ENCODE peak calls at places on chromosomes 12 and 14, in eight cellular contexts. U is retinal pigment epithelial cell, L is lower lobe of right lung, E is heart right ventricle, R is fibroblast of the aortic adventitia, C is epithelial cell of esophagus, H is SK-N-SH, W is osteoblast. Q is an unnamed sample.

GRCh38 chr14:26173581-26173980 is 424.3 kb downstream of the NOVA1 start:
- DNase-seq in L (no peak), C (peak), W (no peak), E (no peak), H (no peak), R (no peak), U (no peak), Q (peak)

GRCh38 chr14:68891851-68892660 is 87.0 kb downstream of the ACTN1 start:
- DNase-seq in W (peak), H (no peak), L (no peak), R (peak), C (peak), U (no peak), E (no peak), Q (peak)

GRCh38 chr12:88142610-88142991 is 494 bp downstream of the TMTC3 start:
- DNase-seq in C (peak), R (no peak), E (peak), H (no peak), L (peak), W (no peak), U (no peak), Q (no peak)

GRCh38 chr12:13181375-13182070 is 15.0 kb upstream of the EMP1 start:
- DNase-seq in U (no peak), C (no peak), W (no peak), H (no peak), E (no peak), R (no peak), L (no peak), Q (no peak)

GRCh38 chr14:23376477-23377200 is at the start of gene CMTM5:
- DNase-seq in C (no peak), E (peak), R (no peak), W (peak), L (no peak), H (no peak), U (no peak), Q (no peak)

GRCh38 chr12:76450690-76451089 is 102.5 kb upstream of the BBS10 start:
- DNase-seq in L (no peak), C (peak), H (no peak), R (peak), U (peak), W (peak), E (no peak), Q (peak)

GRCh38 chr12:118035194-118036041 is 18.9 kb downstream of the RFC5 start:
- DNase-seq in W (no peak), H (peak), E (no peak), C (peak), L (no peak), U (no peak), R (peak), Q (no peak)

GRCh38 chr12:69397978-69398377 is 38.4 kb downstream of the YEATS4 start:
- DNase-seq in W (peak), C (no peak), U (no peak), L (no peak), H (no peak), E (no peak), R (peak), Q (peak)

GRCh38 chr12:43903686-43904085 is 67.8 kb downstream of the TMEM117 start:
- DNase-seq in H (no peak), U (no peak), L (no peak), W (no peak), E (no peak), C (no peak), R (no peak), Q (no peak)

GRCh38 chr12:113877608-113878007 is 88.5 kb downstream of the RBM19 start:
- DNase-seq in E (no peak), H (no peak), C (no peak), W (no peak), U (no peak), L (no peak), R (no peak), Q (no peak)

GRCh38 chr14:72590577-72590976 is 303.3 kb downstream of the DPF3 start:
- DNase-seq in W (no peak), R (no peak), C (no peak), L (no peak), H (no peak), U (no peak), E (no peak), Q (no peak)

GRCh38 chr12:131828671-131829350 is 618 bp downstream of the MMP17 start:
- DNase-seq in U (no peak), R (no peak), C (peak), L (no peak), W (peak), E (no peak), H (peak), Q (no peak)

GRCh38 chr12:117921922-117922777 is 46.6 kb downstream of the KSR2 start:
- DNase-seq in H (no peak), W (no peak), U (no peak), L (no peak), R (no peak), C (no peak), E (no peak), Q (no peak)

GRCh38 chr12:103169-103981 is 36.8 kb downstream of the IQSEC3 start:
- DNase-seq in E (no peak), R (no peak), U (no peak), H (peak), W (no peak), L (no peak), C (no peak), Q (no peak)

GRCh38 chr14:34782031-34782430 is 67.6 kb upstream of the CFL2 start:
- DNase-seq in U (no peak), W (no peak), L (no peak), R (peak), C (peak), E (no peak), H (no peak), Q (peak)

GRCh38 chr14:50659327-50659974 is 8.7 kb downstream of the SAV1 start:
- DNase-seq in L (no peak), H (no peak), R (no peak), C (peak), W (no peak), E (no peak), U (no peak), Q (no peak)

GRCh38 chr12:103771466-103771865 is 69.6 kb downstream of the NT5DC3 start:
- DNase-seq in R (peak), W (no peak), L (no peak), H (peak), E (no peak), C (peak), U (no peak), Q (peak)

GRCh38 chr12:46744256-46744655 is 81.5 kb downstream of the SLC38A4 start:
- DNase-seq in C (no peak), R (no peak), W (no peak), U (no peak), L (no peak), H (no peak), E (no peak), Q (no peak)

GRCh38 chr14:91536327-91536726 is 26.2 kb upstream of the PPP4R3A start:
- DNase-seq in U (no peak), L (no peak), R (no peak), E (no peak), H (no peak), C (no peak), W (no peak), Q (no peak)

GRCh38 chr14:24259282-24260025 is 3.5 kb downstream of the TGM1 start:
- DNase-seq in H (no peak), R (peak), L (peak), C (peak), E (no peak), W (peak), U (no peak), Q (peak)

GRCh38 chr14:37197421-37198272 is at the start of gene MIPOL1:
- DNase-seq in W (peak), E (peak), L (peak), H (peak), U (peak), C (peak), R (peak), Q (peak)

GRCh38 chr14:42316746-42317145 is 710.1 kb downstream of the LRFN5 start:
- DNase-seq in E (no peak), U (no peak), H (no peak), C (no peak), L (no peak), W (no peak), R (no peak), Q (no peak)

GRCh38 chr14:92644166-92644565 is 104.3 kb downstream of the LGMN start:
- DNase-seq in U (no peak), R (peak), L (no peak), H (no peak), C (peak), W (peak), E (no peak), Q (peak)

GRCh38 chr12:132776816-132777568 is 15.4 kb upstream of the ANKLE2 start:
- DNase-seq in W (peak), U (no peak), H (no peak), E (peak), R (peak), L (no peak), C (no peak), Q (peak)

GRCh38 chr12:46266382-46266791 is 2.5 kb downstream of the SLC38A1 start:
- DNase-seq in U (no peak), C (peak), H (peak), R (peak), L (no peak), E (no peak), W (peak), Q (peak)

GRCh38 chr12:93050026-93050747 is 121.1 kb upstream of the EEA1 start:
- DNase-seq in E (no peak), W (peak), C (peak), H (no peak), R (peak), L (no peak), U (peak), Q (peak)

GRCh38 chr12:112574896-112575558 is 156.3 kb downstream of the PTPN11 start:
- DNase-seq in R (no peak), L (no peak), U (no peak), W (no peak), E (no peak), C (no peak), H (peak), Q (no peak)

GRCh38 chr12:106774808-106775524 is 484 bp downstream of the RIC8B start:
- DNase-seq in U (no peak), R (no peak), C (no peak), L (no peak), E (no peak), W (no peak), H (peak), Q (no peak)

GRCh38 chr14:90288646-90289355 is 32.4 kb downstream of the PSMC1 start:
- DNase-seq in R (peak), E (peak), H (no peak), C (no peak), L (no peak), W (no peak), U (no peak), Q (peak)

GRCh38 chr14:38202444-38203191 is 5.1 kb upstream of the SSTR1 start:
- DNase-seq in C (no peak), L (no peak), H (no peak), U (no peak), W (no peak), E (no peak), R (no peak), Q (no peak)

GRCh38 chr12:113077859-113078256 is 21.3 kb downstream of the DTX1 start:
- DNase-seq in L (no peak), U (no peak), H (no peak), C (no peak), R (no peak), E (no peak), W (no peak), Q (no peak)

GRCh38 chr14:66228267-66228970 is 257.8 kb upstream of the CCDC196 start:
- DNase-seq in U (no peak), L (no peak), H (no peak), R (peak), E (no peak), C (peak), W (no peak), Q (peak)

GRCh38 chr12:111766608-111767361 is at the start of gene ALDH2:
- DNase-seq in R (peak), L (peak), W (peak), U (no peak), C (peak), H (peak), E (peak), Q (peak)

GRCh38 chr12:78470354-78471195 is 394.0 kb upstream of the SYT1 start:
- DNase-seq in U (no peak), R (peak), L (no peak), E (no peak), C (peak), W (peak), H (peak), Q (peak)

GRCh38 chr12:44873898-44874297 is 2.2 kb downstream of the NELL2 start:
- DNase-seq in C (peak), E (no peak), H (peak), R (peak), W (peak), L (no peak), U (peak), Q (peak)

GRCh38 chr14:23693252-23693775 is 57.1 kb downstream of the DHRS2 start:
- DNase-seq in H (no peak), E (no peak), U (no peak), L (no peak), R (no peak), C (no peak), W (no peak), Q (no peak)

GRCh38 chr14:73758392-73759182 is 44.4 kb upstream of the PNMA1 start:
- DNase-seq in R (peak), H (peak), E (peak), U (no peak), W (peak), C (peak), L (peak), Q (peak)

GRCh38 chr14:91177797-91178147 is 63.9 kb downstream of the DGLUCY start:
- DNase-seq in U (no peak), L (no peak), C (no peak), W (no peak), E (no peak), H (no peak), R (no peak), Q (no peak)

GRCh38 chr12:125797421-125798175 is 732.4 kb downstream of the AACS start:
- DNase-seq in W (peak), H (no peak), E (no peak), L (no peak), R (no peak), C (no peak), U (no peak), Q (peak)

GRCh38 chr12:12804011-12804410 is 9.1 kb upstream of the DDX47 start:
- DNase-seq in E (no peak), H (no peak), R (no peak), C (peak), U (no peak), L (no peak), W (peak), Q (peak)

GRCh38 chr12:14613718-14614117 is 46.0 kb upstream of the PLBD1 start:
- DNase-seq in L (no peak), W (no peak), U (no peak), C (peak), R (no peak), H (no peak), E (no peak), Q (no peak)

GRCh38 chr12:14619731-14620501 is 52.2 kb upstream of the PLBD1 start:
- DNase-seq in E (no peak), R (no peak), W (no peak), U (no peak), L (no peak), C (no peak), H (no peak), Q (no peak)

GRCh38 chr12:14621821-14622220 is 54.1 kb upstream of the PLBD1 start:
- DNase-seq in U (no peak), R (no peak), W (no peak), L (no peak), C (no peak), H (no peak), E (no peak), Q (no peak)

GRCh38 chr12:14614704-14615121 is 47.0 kb upstream of the PLBD1 start:
- DNase-seq in H (no peak), R (no peak), C (peak), W (no peak), E (no peak), U (no peak), L (no peak), Q (no peak)

GRCh38 chr12:14618990-14619389 is 51.3 kb upstream of the PLBD1 start:
- DNase-seq in E (no peak), C (peak), W (peak), H (peak), R (peak), U (no peak), L (no peak), Q (peak)
- TF ChIP-seq CTCF in E (peak), C (peak), W (peak), H (peak), R (peak), U (peak), L (peak), Q (peak)

GRCh38 chr14:95530461-95531170 is 4.2 kb upstream of the GLRX5 start:
- DNase-seq in E (no peak), W (no peak), H (no peak), R (no peak), U (no peak), L (no peak), C (peak), Q (peak)
- H3K4me3 ChIP-seq in E (no peak), W (peak), H (no peak), R (no peak), U (no peak), L (no peak), C (no peak), Q (no peak)

GRCh38 chr12:32159925-32160324 is 53.3 kb downstream of the BICD1 start:
- DNase-seq in R (no peak), E (no peak), W (peak), L (no peak), U (peak), H (no peak), C (no peak), Q (no peak)

GRCh38 chr12:32159381-32159780 is 52.7 kb downstream of the BICD1 start:
- DNase-seq in L (no peak), R (no peak), E (no peak), C (no peak), H (no peak), U (no peak), W (no peak), Q (no peak)

GRCh38 chr12:32166510-32166909 is 59.9 kb downstream of the BICD1 start:
- DNase-seq in L (no peak), E (no peak), W (no peak), U (no peak), R (no peak), C (no peak), H (no peak), Q (no peak)

GRCh38 chr12:32161040-32161439 is 54.4 kb downstream of the BICD1 start:
- DNase-seq in H (no peak), W (no peak), E (no peak), L (no peak), C (no peak), R (no peak), U (no peak), Q (no peak)

GRCh38 chr12:32163596-32163995 is 56.9 kb downstream of the BICD1 start:
- DNase-seq in C (no peak), U (no peak), L (no peak), W (peak), H (no peak), R (peak), E (no peak), Q (peak)
- TF ChIP-seq CTCF in C (no peak), U (no peak), L (no peak), W (no peak), H (no peak), R (no peak), E (no peak), Q (no peak)

GRCh38 chr14:105989746-105990302 is 463.4 kb downstream of the TMEM121 start:
- DNase-seq in U (no peak), E (no peak), W (no peak), C (no peak), H (no peak), L (no peak), R (no peak), Q (no peak)

GRCh38 chr14:105987563-105987962 is 461.2 kb downstream of the TMEM121 start:
- DNase-seq in H (no peak), W (no peak), R (no peak), U (no peak), C (no peak), L (no peak), E (no peak), Q (no peak)

GRCh38 chr14:105982664-105983063 is 456.3 kb downstream of the TMEM121 start:
- DNase-seq in H (no peak), E (no peak), U (no peak), W (no peak), R (no peak), C (no peak), L (no peak), Q (no peak)

DNA sequence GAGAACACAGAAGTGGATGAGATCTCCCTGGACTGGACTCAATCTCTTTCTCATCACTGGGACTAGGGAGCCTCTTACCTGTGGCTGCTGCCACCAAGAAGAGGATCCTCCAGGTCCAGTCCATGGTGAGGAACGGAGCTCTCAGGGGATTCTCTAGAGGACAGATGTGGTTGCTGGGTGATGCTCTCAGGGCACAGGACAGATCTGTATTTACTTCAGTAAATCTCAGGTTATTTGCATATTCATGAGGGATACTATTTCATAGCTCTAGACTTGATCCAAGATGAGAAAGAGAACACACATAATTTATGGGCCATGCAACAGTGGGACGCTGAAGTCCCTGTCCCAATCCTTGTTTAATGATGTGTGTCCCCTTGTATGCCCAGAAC is 460.5 kb downstream of the TMEM121 start:
- DNase-seq in H (no peak), W (no peak), L (no peak), E (no peak), C (no peak), R (no peak), U (no peak), Q (no peak)
- H3K4me3 ChIP-seq in H (no peak), W (no peak), L (no peak), E (no peak), C (no peak), R (no peak), U (no peak), Q (no peak)

GRCh38 chr14:76264384-76264783 is 111.6 kb upstream of the ESRRB start:
- DNase-seq in W (no peak), E (no peak), C (no peak), U (no peak), L (no peak), R (no peak), H (no peak), Q (no peak)

GRCh38 chr14:76271371-76271770 is 104.6 kb upstream of the ESRRB start:
- DNase-seq in H (no peak), R (no peak), E (no peak), L (no peak), C (no peak), U (no peak), W (no peak), Q (no peak)

GRCh38 chr14:76268700-76269099 is 107.2 kb upstream of the ESRRB start:
- DNase-seq in C (no peak), W (no peak), U (no peak), R (no peak), L (no peak), H (no peak), E (no peak), Q (no peak)

GRCh38 chr14:76268013-76268376 is 107.9 kb upstream of the ESRRB start:
- DNase-seq in W (no peak), H (no peak), R (no peak), C (no peak), U (no peak), E (no peak), L (no peak), Q (no peak)

GRCh38 chr14:76267322-76268012 is 108.5 kb upstream of the ESRRB start:
- DNase-seq in U (no peak), E (peak), W (peak), H (peak), R (peak), C (peak), L (peak), Q (peak)
- TF ChIP-seq CTCF in U (peak), E (no peak), W (peak), H (peak), R (peak), C (no peak), L (peak), Q (peak)

DNA sequence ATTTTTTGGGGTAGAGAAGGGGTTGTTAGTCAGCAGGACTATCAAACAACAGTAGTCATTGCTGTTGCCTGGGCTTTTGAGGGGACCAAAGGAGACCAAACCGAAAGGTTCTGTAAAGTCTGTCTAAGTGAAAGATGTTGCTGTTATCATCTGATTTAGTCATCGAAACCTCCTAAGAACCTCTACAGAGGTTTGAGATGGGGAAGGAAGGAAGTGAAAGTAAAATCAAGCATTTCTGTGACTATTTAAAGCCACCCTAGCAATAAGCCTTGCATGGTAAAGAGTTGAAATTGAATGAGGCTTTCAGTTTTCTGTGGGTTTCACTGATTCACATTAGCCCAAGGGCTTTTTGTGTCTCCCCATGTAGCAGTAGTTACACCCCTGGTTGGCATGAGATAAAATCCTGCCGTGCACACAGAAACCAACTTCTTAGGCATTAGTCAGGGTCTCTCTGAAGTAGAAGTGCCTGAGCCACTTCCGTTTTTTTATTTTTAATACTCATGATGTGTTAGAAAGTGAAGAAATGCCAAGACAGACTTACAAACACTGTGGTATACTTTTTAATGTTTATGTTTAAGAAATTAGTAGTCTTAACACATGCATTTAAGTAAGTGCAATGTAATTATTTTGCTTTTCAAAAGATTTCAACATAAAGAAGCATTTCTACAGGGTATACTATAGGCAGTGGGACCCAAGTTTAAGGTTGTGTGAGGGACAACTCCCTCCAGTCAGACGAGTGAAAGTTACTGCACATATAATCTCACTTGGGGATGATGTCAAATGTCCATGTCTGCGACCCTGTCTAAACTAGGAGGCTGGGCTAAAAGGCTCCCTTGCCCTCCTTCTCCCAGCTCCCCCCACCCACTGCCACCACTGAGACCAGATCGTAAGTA is 50.4 kb downstream of the DYRK2 start:
- DNase-seq in C (peak), L (no peak), H (no peak), U (no peak), W (no peak), E (no peak), R (peak), Q (peak)
- H3K4me3 ChIP-seq in C (no peak), L (peak), H (peak), U (no peak), W (peak), E (peak), R (peak), Q (peak)